ENCODE peak calls at places on chromosomes 12 and 14, in seven cellular contexts. One of them, this sample, is unnamed.

GRCh38 chr12:99146730-99147129 is 500.8 kb upstream of the GARIN6 start:
- DNase-seq in fibroblast of the aortic adventitia: no peak
- DNase-seq in heart left ventricle: no peak
- DNase-seq in left ventricle myocardium superior: no peak
- DNase-seq in AG04450: no peak
- DNase-seq in kidney tubule cell: no peak
- DNase-seq in left cardiac atrium: no peak
- DNase-seq in this sample: no peak

GRCh38 chr12:12486661-12487240 is 75.9 kb downstream of the DUSP16 start:
- DNase-seq in fibroblast of the aortic adventitia: no peak
- DNase-seq in heart left ventricle: no peak
- DNase-seq in left ventricle myocardium superior: no peak
- DNase-seq in AG04450: no peak
- DNase-seq in kidney tubule cell: peak
- DNase-seq in left cardiac atrium: no peak
- DNase-seq in this sample: no peak

GRCh38 chr12:66449531-66449930 is 147.2 kb downstream of the HELB start:
- DNase-seq in fibroblast of the aortic adventitia: no peak
- DNase-seq in heart left ventricle: no peak
- DNase-seq in left ventricle myocardium superior: no peak
- DNase-seq in AG04450: no peak
- DNase-seq in kidney tubule cell: peak
- DNase-seq in left cardiac atrium: no peak
- DNase-seq in this sample: no peak

GRCh38 chr12:2183556-2184541 is 131.1 kb downstream of the CACNA1C start:
- DNase-seq in fibroblast of the aortic adventitia: peak
- DNase-seq in heart left ventricle: no peak
- DNase-seq in left ventricle myocardium superior: no peak
- DNase-seq in AG04450: no peak
- DNase-seq in kidney tubule cell: peak
- DNase-seq in left cardiac atrium: no peak
- DNase-seq in this sample: no peak

GRCh38 chr14:69657961-69658360 is 46.6 kb downstream of the SUSD6 start:
- DNase-seq in fibroblast of the aortic adventitia: peak
- DNase-seq in heart left ventricle: no peak
- DNase-seq in left ventricle myocardium superior: no peak
- DNase-seq in AG04450: no peak
- DNase-seq in kidney tubule cell: peak
- DNase-seq in left cardiac atrium: no peak
- DNase-seq in this sample: no peak

GRCh38 chr12:125001636-125002035 is 8.2 kb downstream of the BRI3BP start:
- DNase-seq in fibroblast of the aortic adventitia: no peak
- DNase-seq in heart left ventricle: no peak
- DNase-seq in left ventricle myocardium superior: no peak
- DNase-seq in AG04450: no peak
- DNase-seq in kidney tubule cell: no peak
- DNase-seq in left cardiac atrium: no peak
- DNase-seq in this sample: no peak

GRCh38 chr14:65150891-65151290 is 48.6 kb upstream of the MAX start:
- DNase-seq in fibroblast of the aortic adventitia: no peak
- DNase-seq in heart left ventricle: no peak
- DNase-seq in left ventricle myocardium superior: no peak
- DNase-seq in AG04450: no peak
- DNase-seq in kidney tubule cell: no peak
- DNase-seq in left cardiac atrium: no peak
- DNase-seq in this sample: no peak

GRCh38 chr12:57852195-57852594 is 5.7 kb upstream of the CTDSP2 start:
- DNase-seq in fibroblast of the aortic adventitia: no peak
- DNase-seq in heart left ventricle: peak
- DNase-seq in left ventricle myocardium superior: peak
- DNase-seq in AG04450: no peak
- DNase-seq in kidney tubule cell: no peak
- DNase-seq in left cardiac atrium: no peak
- DNase-seq in this sample: no peak

GRCh38 chr12:105986779-105987686 is 151.7 kb downstream of the NUAK1 start:
- DNase-seq in fibroblast of the aortic adventitia: peak
- DNase-seq in heart left ventricle: no peak
- DNase-seq in left ventricle myocardium superior: no peak
- DNase-seq in AG04450: peak
- DNase-seq in kidney tubule cell: peak
- DNase-seq in left cardiac atrium: no peak
- DNase-seq in this sample: no peak

GRCh38 chr12:85138833-85139232 is 102.7 kb downstream of the LRRIQ1 start:
- DNase-seq in fibroblast of the aortic adventitia: no peak
- DNase-seq in heart left ventricle: no peak
- DNase-seq in left ventricle myocardium superior: no peak
- DNase-seq in AG04450: no peak
- DNase-seq in kidney tubule cell: peak
- DNase-seq in left cardiac atrium: no peak
- DNase-seq in this sample: no peak

GRCh38 chr14:79971330-79971729 is 240.0 kb downstream of the DIO2 start:
- DNase-seq in fibroblast of the aortic adventitia: peak
- DNase-seq in heart left ventricle: no peak
- DNase-seq in left ventricle myocardium superior: no peak
- DNase-seq in AG04450: peak
- DNase-seq in kidney tubule cell: peak
- DNase-seq in left cardiac atrium: no peak
- DNase-seq in this sample: no peak

GRCh38 chr12:93714382-93714781 is 37.2 kb downstream of the CRADD start:
- DNase-seq in fibroblast of the aortic adventitia: no peak
- DNase-seq in heart left ventricle: peak
- DNase-seq in left ventricle myocardium superior: no peak
- DNase-seq in AG04450: no peak
- DNase-seq in kidney tubule cell: peak
- DNase-seq in left cardiac atrium: no peak
- DNase-seq in this sample: no peak

GRCh38 chr14:64929003-64929337 is 13.6 kb downstream of the GPX2 start:
- DNase-seq in fibroblast of the aortic adventitia: no peak
- DNase-seq in heart left ventricle: no peak
- DNase-seq in left ventricle myocardium superior: no peak
- DNase-seq in AG04450: no peak
- DNase-seq in kidney tubule cell: no peak
- DNase-seq in left cardiac atrium: no peak
- DNase-seq in this sample: no peak

GRCh38 chr14:24176599-24176998 is 4.7 kb downstream of the REC8 start:
- DNase-seq in fibroblast of the aortic adventitia: no peak
- DNase-seq in heart left ventricle: no peak
- DNase-seq in left ventricle myocardium superior: no peak
- DNase-seq in AG04450: no peak
- DNase-seq in kidney tubule cell: no peak
- DNase-seq in left cardiac atrium: no peak
- DNase-seq in this sample: no peak

GRCh38 chr12:46386360-46386867 is 13.8 kb upstream of the SLC38A2 start:
- DNase-seq in fibroblast of the aortic adventitia: peak
- DNase-seq in heart left ventricle: no peak
- DNase-seq in left ventricle myocardium superior: no peak
- DNase-seq in AG04450: peak
- DNase-seq in kidney tubule cell: peak
- DNase-seq in left cardiac atrium: no peak
- DNase-seq in this sample: peak

GRCh38 chr14:38201137-38201828 is 6.4 kb upstream of the SSTR1 start:
- DNase-seq in fibroblast of the aortic adventitia: no peak
- DNase-seq in heart left ventricle: no peak
- DNase-seq in left ventricle myocardium superior: no peak
- DNase-seq in AG04450: no peak
- DNase-seq in kidney tubule cell: no peak
- DNase-seq in left cardiac atrium: no peak
- DNase-seq in this sample: no peak

This sample was measured in HS-27A.